ENCODE peak calls at places on chromosomes 2 and 18, in four cellular contexts. Z is colonic mucosa, N is neural progenitor cell, C is left ventricle myocardium inferior. E is an unnamed sample. For H3K27me3, the result is how much of the 10 kb centered on the place peaks cover.

GRCh38 chr2:83364264-83364663 is 1094.8 kb downstream of the SUCLG1 start:
- DNase-seq in Z (no peak), N (no peak), C (no peak), E (no peak)

GRCh38 chr2:143345887-143346612 is 216.8 kb downstream of the ARHGAP15 start:
- DNase-seq in Z (no peak), N (no peak), C (no peak), E (no peak)

GRCh38 chr2:17479875-17480274 is 38.4 kb downstream of the RAD51AP2 start:
- DNase-seq in Z (no peak), N (no peak), C (no peak), E (peak)

GRCh38 chr2:159613515-159614336 is 2.6 kb downstream of the BAZ2B start:
- DNase-seq in Z (no peak), N (no peak), C (no peak), E (no peak)

GRCh38 chr2:98476192-98476868 is 31.7 kb downstream of the INPP4A start:
- DNase-seq in Z (peak), N (no peak), C (no peak), E (no peak)

GRCh38 chr2:96940991-96941775 is 45.2 kb downstream of the FAM178B start:
- DNase-seq in Z (no peak), N (no peak), C (no peak), E (no peak)

GRCh38 chr2:106176446-106177110 is 17.5 kb downstream of the UXS1 start:
- DNase-seq in Z (no peak), N (no peak), C (no peak), E (no peak)

GRCh38 chr18:12336251-12336650 is 28.2 kb downstream of the TUBB6 start:
- DNase-seq in Z (no peak), N (peak), C (no peak), E (peak)

GRCh38 chr2:12126325-12126724 is 379.9 kb downstream of the LPIN1 start:
- DNase-seq in Z (no peak), N (no peak), C (no peak), E (no peak)

GRCh38 chr2:222982010-222982908 is 69.7 kb upstream of the KCNE4 start:
- DNase-seq in Z (peak), N (peak), C (peak), E (peak)

GRCh38 chr18:67513285-67513684 is 3.2 kb downstream of the DSEL start:
- DNase-seq in Z (no peak), N (peak), C (no peak), E (no peak)

GRCh38 chr2:238143239-238143951 is 4.9 kb downstream of the KLHL30 start:
- DNase-seq in Z (no peak), N (no peak), C (peak), E (peak)

GRCh38 chr2:128635361-128635900 is 316.8 kb upstream of the HS6ST1 start:
- DNase-seq in Z (no peak), N (no peak), C (no peak), E (no peak)

GRCh38 chr18:48926420-48926857 is 24.3 kb downstream of the SMAD7 start:
- DNase-seq in Z (peak), N (no peak), C (no peak), E (no peak)

GRCh38 chr2:27356382-27357181 is at the start of gene GTF3C2:
- DNase-seq in Z (peak), N (peak), C (peak), E (peak)

GRCh38 chr18:76430636-76431035 is 64.4 kb downstream of the ZNF516 start:
- DNase-seq in Z (no peak), N (no peak), C (no peak), E (no peak)

GRCh38 chr18:76428396-76429261 is 66.4 kb downstream of the ZNF516 start:
- DNase-seq in Z (no peak), N (no peak), C (no peak), E (no peak)

GRCh38 chr18:76425299-76426101 is 69.5 kb downstream of the ZNF516 start:
- DNase-seq in Z (no peak), N (no peak), C (no peak), E (no peak)

GRCh38 chr18:76429262-76430126 is 65.5 kb downstream of the ZNF516 start:
- DNase-seq in Z (no peak), N (no peak), C (no peak), E (no peak)

GRCh38 chr18:76426738-76427305 is 68.2 kb downstream of the ZNF516 start:
- DNase-seq in Z (no peak), N (peak), C (no peak), E (no peak)
- TF ChIP-seq CTCF in Z (peak), N (peak), C (peak), E (peak)

GRCh38 chr2:201777869-201778268 is 2.9 kb downstream of the ALS2 start:
- DNase-seq in Z (no peak), N (no peak), C (no peak), E (no peak)
- H3K4me3 ChIP-seq in Z (no peak), N (no peak), C (no peak), E (no peak)

DNA sequence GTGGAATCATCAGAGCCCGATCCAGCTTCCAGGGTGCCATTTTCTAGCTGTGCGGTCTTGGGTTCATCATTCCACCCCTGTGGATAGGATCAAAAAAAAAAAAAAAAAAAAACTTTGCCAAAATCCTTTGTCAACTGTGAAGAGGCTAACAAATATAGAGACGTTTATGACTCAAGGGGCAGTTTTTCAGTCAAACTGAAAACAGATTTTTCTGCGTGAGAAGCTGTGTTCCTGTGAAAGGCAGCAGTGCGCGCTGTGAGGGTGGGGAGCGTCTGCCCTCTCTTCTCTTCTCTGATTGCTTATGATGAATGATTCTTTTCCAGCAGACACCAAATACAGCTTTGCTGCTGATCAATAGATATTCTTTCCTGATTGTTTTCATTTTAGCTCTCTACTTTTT is 175.2 kb downstream of the NRP2 start:
- DNase-seq in Z (no peak), N (no peak), C (no peak), E (no peak)
- H3K27me3 ChIP-seq in Z (under half), N (under half), C (under half), E (under half)

DNA sequence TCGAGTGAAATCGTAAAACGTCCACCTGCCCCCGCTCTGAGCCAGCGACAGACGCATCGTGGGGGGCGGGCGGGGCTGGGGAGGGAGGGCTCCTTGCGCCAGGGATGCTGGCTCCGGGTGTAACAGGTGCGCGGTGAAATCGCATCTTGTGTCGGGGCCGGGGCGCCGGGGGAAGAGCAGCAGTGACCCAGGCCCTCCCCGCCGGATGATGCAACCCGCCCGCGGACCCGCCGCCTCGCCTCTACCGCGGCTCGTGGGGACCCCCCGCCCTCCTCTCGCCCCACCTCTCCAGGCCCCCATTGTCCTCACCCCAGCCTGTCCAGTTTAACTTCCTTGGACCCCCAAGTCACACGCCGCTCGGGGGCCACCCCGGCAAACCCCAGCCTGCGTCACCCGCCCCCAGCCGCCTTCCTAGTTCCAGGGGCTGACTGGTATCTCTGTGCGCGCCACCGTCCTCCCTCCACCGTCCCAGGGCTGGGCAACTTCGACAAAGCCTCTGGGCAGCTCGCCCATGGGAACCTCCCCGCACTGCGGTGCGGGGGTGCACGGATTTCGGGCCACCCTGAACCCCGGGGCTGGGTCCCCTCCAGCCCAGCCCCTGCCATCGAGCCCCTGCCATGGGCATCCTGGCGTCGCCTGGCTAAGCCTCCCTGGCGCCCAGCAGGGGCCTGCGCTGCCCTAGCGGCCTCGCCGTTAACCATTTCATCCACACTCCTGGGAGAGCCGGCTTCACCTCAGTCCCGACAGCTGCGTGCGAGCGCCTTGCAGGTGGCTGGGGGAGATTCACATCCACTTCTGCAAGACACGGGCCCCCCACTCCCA is 799 bp upstream of the KIF1A start:
- DNase-seq in Z (no peak), N (peak), C (peak), E (no peak)
- TF ChIP-seq CTCF in Z (no peak), N (peak), C (no peak), E (no peak)

GRCh38 chr2:69914235-69915049 is 467 bp upstream of the MXD1 start:
- DNase-seq in Z (peak), N (peak), C (peak), E (peak)

GRCh38 chr2:69918391-69918790 is 3.5 kb downstream of the MXD1 start:
- DNase-seq in Z (no peak), N (no peak), C (no peak), E (no peak)

GRCh38 chr2:69917854-69918253 is 2.9 kb downstream of the MXD1 start:
- DNase-seq in Z (no peak), N (no peak), C (no peak), E (peak)

GRCh38 chr2:69915050-69915945 is at the start of gene MXD1:
- DNase-seq in Z (peak), N (peak), C (peak), E (no peak)

DNA sequence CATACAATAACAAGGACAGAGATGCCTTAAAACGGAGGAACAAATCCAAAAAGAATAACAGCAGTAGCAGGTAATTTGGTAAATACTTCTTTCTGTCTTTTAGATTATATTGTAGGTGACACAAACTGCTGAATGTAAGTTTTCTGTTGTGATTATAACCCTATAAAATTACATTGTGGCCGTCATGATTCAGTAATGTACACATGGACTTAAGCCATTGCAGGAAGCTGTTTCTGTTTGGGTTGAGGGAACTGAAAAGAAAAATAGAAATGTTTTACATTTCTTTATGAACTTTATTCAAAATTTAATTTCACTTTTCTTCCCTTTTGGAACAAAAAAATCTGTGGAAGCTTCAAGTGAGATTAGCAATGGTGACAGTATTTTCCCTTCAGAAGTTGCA is 1.2 kb downstream of the MXD1 start:
- DNase-seq in Z (no peak), N (no peak), C (no peak), E (no peak)
- H3K4me3 ChIP-seq in Z (peak), N (peak), C (peak), E (no peak)